ENCODE peak calls at places on chromosomes 7 and 10, in nine cellular contexts. One of them, this sample, is unnamed.

GRCh38 chr10:6612371-6612770 is 32.3 kb upstream of the PRKCQ start:
- DNase-seq in SW 1271: no peak
- DNase-seq in prostate gland: no peak
- DNase-seq in NCI-H82: no peak
- DNase-seq in HL-60: no peak
- DNase-seq in activated gamma-delta T cell treated with anti-CD3 and anti-CD28 coated beads, Interleukin-2, amount 50 U/mL, for 16 hours: no peak
- DNase-seq in activated CD8-positive, alpha-beta memory T cell treated with anti-CD3 and anti-CD28 coated beads for 4 hours: no peak
- DNase-seq in NCI-H1436: no peak
- DNase-seq in NCI-H2029: no peak
- DNase-seq in this sample: no peak

GRCh38 chr10:71323407-71323806 is 4.3 kb downstream of the SLC29A3 start:
- DNase-seq in HL-60: no peak
- DNase-seq in activated CD8-positive, alpha-beta memory T cell treated with anti-CD3 and anti-CD28 coated beads for 4 hours: no peak
- DNase-seq in prostate gland: no peak
- DNase-seq in SW 1271: no peak
- DNase-seq in NCI-H82: peak; percentile 65
- DNase-seq in NCI-H2029: no peak
- DNase-seq in activated gamma-delta T cell treated with anti-CD3 and anti-CD28 coated beads, Interleukin-2, amount 50 U/mL, for 16 hours: no peak
- DNase-seq in NCI-H1436: no peak
- DNase-seq in this sample: no peak

GRCh38 chr7:28922618-28923331 is 35.4 kb downstream of the TRIL start:
- DNase-seq in HL-60: peak; percentile 41
- DNase-seq in prostate gland: peak; percentile 61
- DNase-seq in NCI-H2029: peak; percentile 73
- DNase-seq in NCI-H1436: peak; percentile 88
- DNase-seq in NCI-H82: peak; percentile 93
- DNase-seq in activated gamma-delta T cell treated with anti-CD3 and anti-CD28 coated beads, Interleukin-2, amount 50 U/mL, for 16 hours: peak; percentile 53
- DNase-seq in SW 1271: peak; percentile 6
- DNase-seq in activated CD8-positive, alpha-beta memory T cell treated with anti-CD3 and anti-CD28 coated beads for 4 hours: peak; percentile 16
- DNase-seq in this sample: peak; percentile 43

GRCh38 chr7:138000081-138000701 is 1.7 kb downstream of the CREB3L2 start:
- DNase-seq in HL-60: no peak
- DNase-seq in NCI-H2029: no peak
- DNase-seq in activated CD8-positive, alpha-beta memory T cell treated with anti-CD3 and anti-CD28 coated beads for 4 hours: no peak
- DNase-seq in NCI-H82: peak; percentile 42
- DNase-seq in activated gamma-delta T cell treated with anti-CD3 and anti-CD28 coated beads, Interleukin-2, amount 50 U/mL, for 16 hours: no peak
- DNase-seq in NCI-H1436: no peak
- DNase-seq in SW 1271: peak; percentile 20
- DNase-seq in prostate gland: no peak
- DNase-seq in this sample: no peak

GRCh38 chr10:107733328-107733727 is 568.8 kb upstream of the SORCS1 start:
- DNase-seq in activated gamma-delta T cell treated with anti-CD3 and anti-CD28 coated beads, Interleukin-2, amount 50 U/mL, for 16 hours: no peak
- DNase-seq in SW 1271: no peak
- DNase-seq in HL-60: no peak
- DNase-seq in NCI-H1436: no peak
- DNase-seq in activated CD8-positive, alpha-beta memory T cell treated with anti-CD3 and anti-CD28 coated beads for 4 hours: no peak
- DNase-seq in NCI-H82: no peak
- DNase-seq in prostate gland: no peak
- DNase-seq in NCI-H2029: no peak
- DNase-seq in this sample: no peak

GRCh38 chr10:24906372-24906771 is 46.0 kb downstream of the PRTFDC1 start:
- DNase-seq in HL-60: no peak
- DNase-seq in activated gamma-delta T cell treated with anti-CD3 and anti-CD28 coated beads, Interleukin-2, amount 50 U/mL, for 16 hours: no peak
- DNase-seq in NCI-H2029: no peak
- DNase-seq in SW 1271: no peak
- DNase-seq in activated CD8-positive, alpha-beta memory T cell treated with anti-CD3 and anti-CD28 coated beads for 4 hours: no peak
- DNase-seq in NCI-H1436: no peak
- DNase-seq in prostate gland: no peak
- DNase-seq in NCI-H82: no peak
- DNase-seq in this sample: no peak

GRCh38 chr10:132110713-132111112 is 45.0 kb downstream of the JAKMIP3 start:
- DNase-seq in NCI-H82: no peak
- DNase-seq in NCI-H2029: no peak
- DNase-seq in activated gamma-delta T cell treated with anti-CD3 and anti-CD28 coated beads, Interleukin-2, amount 50 U/mL, for 16 hours: no peak
- DNase-seq in activated CD8-positive, alpha-beta memory T cell treated with anti-CD3 and anti-CD28 coated beads for 4 hours: no peak
- DNase-seq in prostate gland: no peak
- DNase-seq in HL-60: no peak
- DNase-seq in NCI-H1436: no peak
- DNase-seq in SW 1271: no peak
- DNase-seq in this sample: peak; percentile 6

GRCh38 chr7:6175642-6176041 is 96.8 kb downstream of the CYTH3 start:
- DNase-seq in NCI-H82: no peak
- DNase-seq in NCI-H2029: no peak
- DNase-seq in prostate gland: no peak
- DNase-seq in activated CD8-positive, alpha-beta memory T cell treated with anti-CD3 and anti-CD28 coated beads for 4 hours: no peak
- DNase-seq in SW 1271: no peak
- DNase-seq in HL-60: peak; percentile 12
- DNase-seq in activated gamma-delta T cell treated with anti-CD3 and anti-CD28 coated beads, Interleukin-2, amount 50 U/mL, for 16 hours: no peak
- DNase-seq in NCI-H1436: no peak
- DNase-seq in this sample: no peak

GRCh38 chr10:31383810-31384588 is 65.0 kb downstream of the ZEB1 start:
- DNase-seq in NCI-H1436: no peak
- DNase-seq in SW 1271: no peak
- DNase-seq in NCI-H2029: no peak
- DNase-seq in HL-60: no peak
- DNase-seq in prostate gland: no peak
- DNase-seq in activated gamma-delta T cell treated with anti-CD3 and anti-CD28 coated beads, Interleukin-2, amount 50 U/mL, for 16 hours: no peak
- DNase-seq in activated CD8-positive, alpha-beta memory T cell treated with anti-CD3 and anti-CD28 coated beads for 4 hours: no peak
- DNase-seq in NCI-H82: no peak
- DNase-seq in this sample: no peak

GRCh38 chr7:12581897-12582296 is 11.4 kb downstream of the SCIN start:
- DNase-seq in NCI-H82: no peak
- DNase-seq in SW 1271: no peak
- DNase-seq in prostate gland: no peak
- DNase-seq in NCI-H1436: no peak
- DNase-seq in activated CD8-positive, alpha-beta memory T cell treated with anti-CD3 and anti-CD28 coated beads for 4 hours: no peak
- DNase-seq in HL-60: no peak
- DNase-seq in NCI-H2029: no peak
- DNase-seq in activated gamma-delta T cell treated with anti-CD3 and anti-CD28 coated beads, Interleukin-2, amount 50 U/mL, for 16 hours: no peak
- DNase-seq in this sample: no peak

GRCh38 chr7:26328498-26329390 is 37.1 kb downstream of the SNX10 start:
- DNase-seq in activated CD8-positive, alpha-beta memory T cell treated with anti-CD3 and anti-CD28 coated beads for 4 hours: no peak
- DNase-seq in NCI-H1436: no peak
- DNase-seq in NCI-H82: no peak
- DNase-seq in SW 1271: no peak
- DNase-seq in HL-60: peak; percentile 23
- DNase-seq in activated gamma-delta T cell treated with anti-CD3 and anti-CD28 coated beads, Interleukin-2, amount 50 U/mL, for 16 hours: no peak
- DNase-seq in NCI-H2029: no peak
- DNase-seq in prostate gland: no peak
- DNase-seq in this sample: no peak

GRCh38 chr10:73923935-73924598 is 13.1 kb downstream of the PLAU start:
- DNase-seq in prostate gland: no peak
- DNase-seq in NCI-H82: peak; percentile 53
- DNase-seq in NCI-H1436: no peak
- DNase-seq in HL-60: no peak
- DNase-seq in SW 1271: no peak
- DNase-seq in activated gamma-delta T cell treated with anti-CD3 and anti-CD28 coated beads, Interleukin-2, amount 50 U/mL, for 16 hours: no peak
- DNase-seq in activated CD8-positive, alpha-beta memory T cell treated with anti-CD3 and anti-CD28 coated beads for 4 hours: no peak
- DNase-seq in NCI-H2029: no peak
- DNase-seq in this sample: no peak

GRCh38 chr10:92573091-92573797 is 649 bp downstream of the IDE start:
- DNase-seq in NCI-H1436: no peak
- DNase-seq in NCI-H82: peak; percentile 56
- DNase-seq in activated CD8-positive, alpha-beta memory T cell treated with anti-CD3 and anti-CD28 coated beads for 4 hours: no peak
- DNase-seq in NCI-H2029: no peak
- DNase-seq in prostate gland: peak; percentile 10
- DNase-seq in activated gamma-delta T cell treated with anti-CD3 and anti-CD28 coated beads, Interleukin-2, amount 50 U/mL, for 16 hours: no peak
- DNase-seq in SW 1271: no peak
- DNase-seq in HL-60: no peak
- DNase-seq in this sample: peak; percentile 32

GRCh38 chr10:79375321-79376077 is 28.2 kb downstream of the PPIF start:
- DNase-seq in SW 1271: no peak
- DNase-seq in activated gamma-delta T cell treated with anti-CD3 and anti-CD28 coated beads, Interleukin-2, amount 50 U/mL, for 16 hours: no peak
- DNase-seq in NCI-H1436: no peak
- DNase-seq in prostate gland: no peak
- DNase-seq in activated CD8-positive, alpha-beta memory T cell treated with anti-CD3 and anti-CD28 coated beads for 4 hours: no peak
- DNase-seq in HL-60: no peak
- DNase-seq in NCI-H82: no peak
- DNase-seq in NCI-H2029: no peak
- DNase-seq in this sample: peak; percentile 28

GRCh38 chr7:73812996-73813395 is 17.8 kb upstream of the CLDN4 start:
- DNase-seq in activated CD8-positive, alpha-beta memory T cell treated with anti-CD3 and anti-CD28 coated beads for 4 hours: no peak
- DNase-seq in NCI-H82: no peak
- DNase-seq in NCI-H1436: no peak
- DNase-seq in NCI-H2029: no peak
- DNase-seq in activated gamma-delta T cell treated with anti-CD3 and anti-CD28 coated beads, Interleukin-2, amount 50 U/mL, for 16 hours: no peak
- DNase-seq in SW 1271: no peak
- DNase-seq in HL-60: no peak
- DNase-seq in prostate gland: no peak
- DNase-seq in this sample: no peak

GRCh38 chr7:66452165-66452564 is 176.5 kb upstream of the KCTD7 start:
- DNase-seq in NCI-H1436: no peak
- DNase-seq in NCI-H2029: no peak
- DNase-seq in prostate gland: no peak
- DNase-seq in HL-60: no peak
- DNase-seq in SW 1271: no peak
- DNase-seq in NCI-H82: no peak
- DNase-seq in activated CD8-positive, alpha-beta memory T cell treated with anti-CD3 and anti-CD28 coated beads for 4 hours: no peak
- DNase-seq in activated gamma-delta T cell treated with anti-CD3 and anti-CD28 coated beads, Interleukin-2, amount 50 U/mL, for 16 hours: no peak
- DNase-seq in this sample: no peak

GRCh38 chr10:88086187-88086954 is 222.9 kb downstream of the PTEN start:
- DNase-seq in HL-60: no peak
- DNase-seq in NCI-H82: no peak
- DNase-seq in NCI-H2029: no peak
- DNase-seq in activated gamma-delta T cell treated with anti-CD3 and anti-CD28 coated beads, Interleukin-2, amount 50 U/mL, for 16 hours: no peak
- DNase-seq in NCI-H1436: no peak
- DNase-seq in prostate gland: no peak
- DNase-seq in activated CD8-positive, alpha-beta memory T cell treated with anti-CD3 and anti-CD28 coated beads for 4 hours: no peak
- DNase-seq in SW 1271: no peak
- DNase-seq in this sample: no peak

GRCh38 chr10:60542691-60543090 is 153.0 kb upstream of the ANK3 start:
- DNase-seq in NCI-H2029: no peak
- DNase-seq in activated CD8-positive, alpha-beta memory T cell treated with anti-CD3 and anti-CD28 coated beads for 4 hours: no peak
- DNase-seq in SW 1271: no peak
- DNase-seq in NCI-H1436: no peak
- DNase-seq in HL-60: no peak
- DNase-seq in activated gamma-delta T cell treated with anti-CD3 and anti-CD28 coated beads, Interleukin-2, amount 50 U/mL, for 16 hours: no peak
- DNase-seq in prostate gland: no peak
- DNase-seq in NCI-H82: no peak
- DNase-seq in this sample: no peak

GRCh38 chr7:96823274-96823673 is 113.6 kb upstream of the SEM1 start:
- DNase-seq in NCI-H2029: no peak
- DNase-seq in activated CD8-positive, alpha-beta memory T cell treated with anti-CD3 and anti-CD28 coated beads for 4 hours: no peak
- DNase-seq in NCI-H1436: no peak
- DNase-seq in HL-60: peak; percentile 8
- DNase-seq in activated gamma-delta T cell treated with anti-CD3 and anti-CD28 coated beads, Interleukin-2, amount 50 U/mL, for 16 hours: no peak
- DNase-seq in NCI-H82: no peak
- DNase-seq in prostate gland: no peak
- DNase-seq in SW 1271: no peak
- DNase-seq in this sample: no peak

GRCh38 chr10:24484771-24485170 is 238.9 kb downstream of the ARHGAP21 start:
- DNase-seq in activated CD8-positive, alpha-beta memory T cell treated with anti-CD3 and anti-CD28 coated beads for 4 hours: no peak
- DNase-seq in HL-60: no peak
- DNase-seq in SW 1271: no peak
- DNase-seq in prostate gland: no peak
- DNase-seq in NCI-H2029: no peak
- DNase-seq in activated gamma-delta T cell treated with anti-CD3 and anti-CD28 coated beads, Interleukin-2, amount 50 U/mL, for 16 hours: no peak
- DNase-seq in NCI-H82: no peak
- DNase-seq in NCI-H1436: no peak
- DNase-seq in this sample: no peak

GRCh38 chr10:71647526-71648354 is 71.8 kb downstream of the C10orf105 start:
- DNase-seq in NCI-H2029: no peak
- DNase-seq in NCI-H1436: no peak
- DNase-seq in activated gamma-delta T cell treated with anti-CD3 and anti-CD28 coated beads, Interleukin-2, amount 50 U/mL, for 16 hours: no peak
- DNase-seq in HL-60: no peak
- DNase-seq in NCI-H82: peak; percentile 48
- DNase-seq in prostate gland: no peak
- DNase-seq in activated CD8-positive, alpha-beta memory T cell treated with anti-CD3 and anti-CD28 coated beads for 4 hours: no peak
- DNase-seq in SW 1271: no peak
- DNase-seq in this sample: no peak

GRCh38 chr10:118405933-118406332 is 63.8 kb upstream of the FAM204A start:
- DNase-seq in HL-60: no peak
- DNase-seq in NCI-H1436: no peak
- DNase-seq in activated CD8-positive, alpha-beta memory T cell treated with anti-CD3 and anti-CD28 coated beads for 4 hours: no peak
- DNase-seq in prostate gland: no peak
- DNase-seq in activated gamma-delta T cell treated with anti-CD3 and anti-CD28 coated beads, Interleukin-2, amount 50 U/mL, for 16 hours: no peak
- DNase-seq in NCI-H2029: no peak
- DNase-seq in SW 1271: no peak
- DNase-seq in NCI-H82: no peak
- DNase-seq in this sample: no peak

GRCh38 chr7:27994639-27995038 is 186.0 kb downstream of the JAZF1 start:
- DNase-seq in NCI-H1436: peak; percentile 48
- DNase-seq in HL-60: no peak
- DNase-seq in SW 1271: no peak
- DNase-seq in activated gamma-delta T cell treated with anti-CD3 and anti-CD28 coated beads, Interleukin-2, amount 50 U/mL, for 16 hours: no peak
- DNase-seq in activated CD8-positive, alpha-beta memory T cell treated with anti-CD3 and anti-CD28 coated beads for 4 hours: no peak
- DNase-seq in NCI-H2029: peak; percentile 28
- DNase-seq in prostate gland: no peak
- DNase-seq in NCI-H82: peak; percentile 16
- DNase-seq in this sample: peak; percentile 25

GRCh38 chr10:131859341-131860020 is 41.3 kb upstream of the PPP2R2D start:
- DNase-seq in NCI-H82: no peak
- DNase-seq in HL-60: no peak
- DNase-seq in activated gamma-delta T cell treated with anti-CD3 and anti-CD28 coated beads, Interleukin-2, amount 50 U/mL, for 16 hours: no peak
- DNase-seq in NCI-H1436: no peak
- DNase-seq in NCI-H2029: no peak
- DNase-seq in SW 1271: no peak
- DNase-seq in activated CD8-positive, alpha-beta memory T cell treated with anti-CD3 and anti-CD28 coated beads for 4 hours: no peak
- DNase-seq in prostate gland: no peak
- DNase-seq in this sample: no peak

GRCh38 chr10:123007558-123008378 is 827 bp downstream of the IKZF5 start:
- DNase-seq in NCI-H82: peak; percentile 78
- DNase-seq in activated gamma-delta T cell treated with anti-CD3 and anti-CD28 coated beads, Interleukin-2, amount 50 U/mL, for 16 hours: peak; percentile 25
- DNase-seq in NCI-H1436: peak; percentile 6
- DNase-seq in SW 1271: peak; percentile 2
- DNase-seq in NCI-H2029: peak; percentile 15
- DNase-seq in HL-60: peak; percentile 55
- DNase-seq in prostate gland: peak; percentile 54
- DNase-seq in activated CD8-positive, alpha-beta memory T cell treated with anti-CD3 and anti-CD28 coated beads for 4 hours: no peak
- DNase-seq in this sample: peak; percentile 54

GRCh38 chr7:435518-436366 is 83.9 kb downstream of the PDGFA start:
- DNase-seq in activated CD8-positive, alpha-beta memory T cell treated with anti-CD3 and anti-CD28 coated beads for 4 hours: no peak
- DNase-seq in prostate gland: peak; percentile 96
- DNase-seq in activated gamma-delta T cell treated with anti-CD3 and anti-CD28 coated beads, Interleukin-2, amount 50 U/mL, for 16 hours: no peak
- DNase-seq in NCI-H2029: peak; percentile 12
- DNase-seq in HL-60: no peak
- DNase-seq in SW 1271: no peak
- DNase-seq in NCI-H1436: no peak
- DNase-seq in NCI-H82: no peak
- DNase-seq in this sample: peak; percentile 83

GRCh38 chr7:112450807-112451661 is 774 bp downstream of the IFRD1 start:
- DNase-seq in SW 1271: peak; percentile 80
- DNase-seq in NCI-H1436: peak; percentile 93
- DNase-seq in NCI-H82: peak; percentile 98
- DNase-seq in activated gamma-delta T cell treated with anti-CD3 and anti-CD28 coated beads, Interleukin-2, amount 50 U/mL, for 16 hours: peak; percentile 72
- DNase-seq in NCI-H2029: peak; percentile 95
- DNase-seq in prostate gland: peak; percentile 97
- DNase-seq in HL-60: peak; percentile 76
- DNase-seq in activated CD8-positive, alpha-beta memory T cell treated with anti-CD3 and anti-CD28 coated beads for 4 hours: peak; percentile 69
- DNase-seq in this sample: peak; percentile 97

GRCh38 chr10:44199267-44199666 is 185.6 kb downstream of the CXCL12 start:
- DNase-seq in NCI-H2029: no peak
- DNase-seq in HL-60: no peak
- DNase-seq in SW 1271: no peak
- DNase-seq in activated gamma-delta T cell treated with anti-CD3 and anti-CD28 coated beads, Interleukin-2, amount 50 U/mL, for 16 hours: no peak
- DNase-seq in NCI-H1436: no peak
- DNase-seq in NCI-H82: no peak
- DNase-seq in prostate gland: no peak
- DNase-seq in activated CD8-positive, alpha-beta memory T cell treated with anti-CD3 and anti-CD28 coated beads for 4 hours: no peak
- DNase-seq in this sample: no peak

GRCh38 chr10:22368976-22369375 is 23.7 kb downstream of the SPAG6 start:
- DNase-seq in NCI-H1436: no peak
- DNase-seq in NCI-H2029: no peak
- DNase-seq in activated gamma-delta T cell treated with anti-CD3 and anti-CD28 coated beads, Interleukin-2, amount 50 U/mL, for 16 hours: no peak
- DNase-seq in HL-60: no peak
- DNase-seq in NCI-H82: no peak
- DNase-seq in prostate gland: no peak
- DNase-seq in SW 1271: no peak
- DNase-seq in activated CD8-positive, alpha-beta memory T cell treated with anti-CD3 and anti-CD28 coated beads for 4 hours: no peak
- DNase-seq in this sample: no peak

GRCh38 chr10:306654-307185 is 171.5 kb downstream of the ZMYND11 start:
- DNase-seq in activated CD8-positive, alpha-beta memory T cell treated with anti-CD3 and anti-CD28 coated beads for 4 hours: no peak
- DNase-seq in HL-60: no peak
- DNase-seq in NCI-H2029: peak; percentile 14
- DNase-seq in prostate gland: no peak
- DNase-seq in NCI-H82: no peak
- DNase-seq in NCI-H1436: peak; percentile 5
- DNase-seq in activated gamma-delta T cell treated with anti-CD3 and anti-CD28 coated beads, Interleukin-2, amount 50 U/mL, for 16 hours: no peak
- DNase-seq in SW 1271: no peak
- DNase-seq in this sample: no peak

GRCh38 chr10:29948971-29949370 is 110.4 kb downstream of the JCAD start:
- DNase-seq in SW 1271: no peak
- DNase-seq in HL-60: no peak
- DNase-seq in NCI-H82: no peak
- DNase-seq in prostate gland: peak; percentile 63
- DNase-seq in activated gamma-delta T cell treated with anti-CD3 and anti-CD28 coated beads, Interleukin-2, amount 50 U/mL, for 16 hours: no peak
- DNase-seq in activated CD8-positive, alpha-beta memory T cell treated with anti-CD3 and anti-CD28 coated beads for 4 hours: no peak
- DNase-seq in NCI-H2029: no peak
- DNase-seq in NCI-H1436: no peak
- DNase-seq in this sample: no peak

This sample was measured in left colon.